ENCODE peak calls at places on chromosomes 7 and 10, in five cellular contexts. R, H, B, F and T are unnamed samples.
A peak's percentile ranks its signal among the peaks of the same experiment; 100 is the strongest.

GRCh38 chr10:59240581-59241183 is 64.2 kb downstream of the PHYHIPL start:
- DNase-seq in R (no peak), H (no peak), B (no peak), F (peak; percentile 59), T (no peak)

GRCh38 chr10:77405771-77406241 is 231.8 kb downstream of the KCNMA1 start:
- DNase-seq in R (peak; percentile 78), H (no peak), B (peak; percentile 90), F (peak; percentile 82), T (peak; percentile 65)

GRCh38 chr10:24553051-24553612 is 170.6 kb downstream of the ARHGAP21 start:
- DNase-seq in R (no peak), H (no peak), B (no peak), F (no peak), T (no peak)

GRCh38 chr10:28909875-28910274 is 232.6 kb downstream of the BAMBI start:
- DNase-seq in R (no peak), H (no peak), B (no peak), F (no peak), T (no peak)

GRCh38 chr10:46006219-46006618 is 24.2 kb downstream of the NCOA4 start:
- DNase-seq in R (no peak), H (no peak), B (no peak), F (no peak), T (no peak)

GRCh38 chr10:132189016-132189415 is 2.3 kb downstream of the DPYSL4 start:
- DNase-seq in R (no peak), H (no peak), B (peak; percentile 59), F (no peak), T (no peak)

GRCh38 chr10:119396008-119396708 is 146.4 kb downstream of the RGS10 start:
- DNase-seq in R (no peak), H (no peak), B (no peak), F (no peak), T (no peak)

GRCh38 chr10:12592967-12593366 is 243.6 kb downstream of the CAMK1D start:
- DNase-seq in R (no peak), H (no peak), B (no peak), F (no peak), T (no peak)

GRCh38 chr10:48457949-48458661 is 146.8 kb downstream of the ARHGAP22 start:
- DNase-seq in R (no peak), H (no peak), B (no peak), F (no peak), T (no peak)

GRCh38 chr10:110802551-110803238 is 69.0 kb upstream of the PDCD4 start:
- DNase-seq in R (peak; percentile 47), H (peak; percentile 66), B (no peak), F (no peak), T (peak; percentile 57)

GRCh38 chr10:21501731-21502370 is 23.6 kb downstream of the SKIDA1 start:
- DNase-seq in R (no peak), H (no peak), B (no peak), F (peak; percentile 14), T (no peak)

GRCh38 chr7:142868881-142869415 is 14.1 kb downstream of the EPHB6 start:
- DNase-seq in R (no peak), H (no peak), B (no peak), F (no peak), T (no peak)

GRCh38 chr7:154753226-154753625 is 249.7 kb downstream of the PAXIP1 start:
- DNase-seq in R (no peak), H (no peak), B (no peak), F (no peak), T (no peak)

GRCh38 chr10:131803863-131804425 is 96.9 kb upstream of the PPP2R2D start:
- DNase-seq in R (no peak), H (no peak), B (no peak), F (no peak), T (peak; percentile 43)

GRCh38 chr10:72308320-72308987 is 34.7 kb downstream of the DDIT4 start:
- DNase-seq in R (peak; percentile 59), H (no peak), B (no peak), F (no peak), T (no peak)

GRCh38 chr10:80413152-80413996 is 5.0 kb downstream of the PRXL2A start:
- DNase-seq in R (no peak), H (no peak), B (no peak), F (no peak), T (no peak)

GRCh38 chr7:151990567-151990966 is 34.3 kb downstream of the GALNTL5 start:
- DNase-seq in R (no peak), H (no peak), B (no peak), F (no peak), T (no peak)

GRCh38 chr10:89414146-89414878 is at the start of gene IFIT5:
- DNase-seq in R (peak; percentile 76), H (peak; percentile 32), B (peak; percentile 93), F (peak; percentile 86), T (no peak)

GRCh38 chr10:119268871-119269506 is 61.6 kb downstream of the GRK5 start:
- DNase-seq in R (no peak), H (no peak), B (no peak), F (no peak), T (no peak)

GRCh38 chr7:130397472-130397871 is 17.2 kb downstream of the CPA1 start:
- DNase-seq in R (no peak), H (no peak), B (no peak), F (no peak), T (no peak)

GRCh38 chr10:44724415-44725174 is 186.5 kb upstream of the TMEM72 start:
- DNase-seq in R (no peak), H (no peak), B (no peak), F (no peak), T (no peak)

GRCh38 chr10:126397640-126398382 is 9.5 kb upstream of the ADAM12 start:
- DNase-seq in R (no peak), H (no peak), B (no peak), F (peak; percentile 68), T (no peak)

GRCh38 chr7:513521-514166 is 6.0 kb downstream of the PDGFA start:
- DNase-seq in R (no peak), H (no peak), B (peak; percentile 24), F (no peak), T (no peak)

GRCh38 chr7:514242-514641 is 5.4 kb downstream of the PDGFA start:
- DNase-seq in R (no peak), H (no peak), B (peak; percentile 65), F (no peak), T (no peak)

GRCh38 chr7:515628-516027 is 4.0 kb downstream of the PDGFA start:
- DNase-seq in R (no peak), H (no peak), B (no peak), F (peak; percentile 54), T (no peak)

GRCh38 chr7:516216-516605 is 3.4 kb downstream of the PDGFA start:
- DNase-seq in R (no peak), H (no peak), B (no peak), F (peak; percentile 51), T (no peak)

DNA sequence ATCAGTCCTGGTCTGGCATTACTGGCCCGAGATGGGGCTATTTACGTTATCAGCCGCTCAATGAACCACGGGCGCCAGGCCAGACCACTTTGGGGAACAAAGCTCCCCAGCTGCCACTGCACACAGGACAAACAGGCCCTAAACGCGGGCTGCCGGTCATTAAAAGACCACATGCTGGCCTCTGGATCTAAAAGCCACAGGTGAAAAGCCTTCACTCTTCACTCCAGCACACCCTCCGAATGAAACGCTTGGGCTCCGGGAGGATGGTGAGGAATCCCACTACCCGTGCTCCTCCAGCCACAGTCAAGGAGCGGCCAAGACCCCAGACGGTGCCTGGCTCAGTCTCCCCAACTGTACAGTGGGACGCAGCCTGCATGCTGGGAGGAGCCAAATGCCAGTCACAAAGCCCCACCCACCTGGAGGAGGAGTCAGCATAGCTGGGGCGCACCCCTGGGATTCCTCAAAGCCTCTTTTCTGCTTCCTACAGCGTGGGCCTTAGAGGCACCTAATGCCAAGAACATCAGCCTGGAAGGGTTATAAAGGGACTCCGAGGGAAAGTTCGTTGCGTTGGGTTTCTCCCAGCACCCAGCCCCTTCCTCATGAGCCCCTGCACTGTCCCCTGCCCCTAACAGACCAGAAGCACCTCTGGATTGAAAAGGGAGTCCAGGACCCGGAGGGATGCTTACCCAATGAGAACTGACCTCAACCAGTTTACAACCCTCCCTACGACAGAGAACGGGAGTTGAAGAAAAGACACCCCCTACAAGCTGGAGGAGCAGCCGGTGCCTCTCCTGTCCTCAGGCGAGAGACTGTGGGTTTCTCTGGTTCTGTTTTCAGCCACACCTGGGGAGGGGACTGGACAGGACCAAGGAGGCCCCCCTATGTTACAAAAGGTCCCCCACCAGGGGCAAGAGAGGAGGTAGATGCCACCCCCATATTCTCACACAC is 4.7 kb downstream of the PDGFA start:
- DNase-seq in R (no peak), H (no peak), B (no peak), F (peak; percentile 77), T (no peak)
- H3K4me3 ChIP-seq in R (peak overlapping the region; percentile 15), H (no peak overlapping the region), B (no peak overlapping the region), F (peak overlapping the region; percentile 15), T (peak overlapping the region; percentile 83)

DNA sequence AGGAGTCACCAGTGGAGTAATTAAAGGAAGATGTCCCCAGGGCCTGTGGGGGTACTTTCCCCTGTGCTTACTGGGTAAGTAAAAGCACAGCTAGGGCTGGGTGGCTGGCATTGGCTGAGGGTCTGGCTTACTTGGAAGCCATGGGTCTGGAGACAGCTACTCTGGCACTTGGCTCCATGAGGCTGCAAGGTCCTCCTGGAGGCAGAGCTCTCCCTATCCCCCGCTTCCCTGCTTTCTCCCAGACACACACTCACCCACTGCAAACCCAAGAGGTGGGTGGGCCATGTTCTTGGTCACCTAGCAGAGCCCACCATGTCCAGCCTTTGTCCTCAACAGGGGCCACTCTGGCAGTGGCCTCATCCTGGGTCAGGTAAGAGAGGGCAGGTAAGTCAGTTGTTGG is 13.3 kb downstream of the EMX2 start:
- DNase-seq in R (no peak), H (no peak), B (no peak), F (no peak), T (no peak)
- H3K27me3 ChIP-seq in R (no peaks in the 10 kb centered on the region), H (peaks cover 65% of the 10 kb centered on the region), B (peaks cover 91% of the 10 kb centered on the region), F (peaks cover 71% of the 10 kb centered on the region), T (peaks cover 16% of the 10 kb centered on the region)

DNA sequence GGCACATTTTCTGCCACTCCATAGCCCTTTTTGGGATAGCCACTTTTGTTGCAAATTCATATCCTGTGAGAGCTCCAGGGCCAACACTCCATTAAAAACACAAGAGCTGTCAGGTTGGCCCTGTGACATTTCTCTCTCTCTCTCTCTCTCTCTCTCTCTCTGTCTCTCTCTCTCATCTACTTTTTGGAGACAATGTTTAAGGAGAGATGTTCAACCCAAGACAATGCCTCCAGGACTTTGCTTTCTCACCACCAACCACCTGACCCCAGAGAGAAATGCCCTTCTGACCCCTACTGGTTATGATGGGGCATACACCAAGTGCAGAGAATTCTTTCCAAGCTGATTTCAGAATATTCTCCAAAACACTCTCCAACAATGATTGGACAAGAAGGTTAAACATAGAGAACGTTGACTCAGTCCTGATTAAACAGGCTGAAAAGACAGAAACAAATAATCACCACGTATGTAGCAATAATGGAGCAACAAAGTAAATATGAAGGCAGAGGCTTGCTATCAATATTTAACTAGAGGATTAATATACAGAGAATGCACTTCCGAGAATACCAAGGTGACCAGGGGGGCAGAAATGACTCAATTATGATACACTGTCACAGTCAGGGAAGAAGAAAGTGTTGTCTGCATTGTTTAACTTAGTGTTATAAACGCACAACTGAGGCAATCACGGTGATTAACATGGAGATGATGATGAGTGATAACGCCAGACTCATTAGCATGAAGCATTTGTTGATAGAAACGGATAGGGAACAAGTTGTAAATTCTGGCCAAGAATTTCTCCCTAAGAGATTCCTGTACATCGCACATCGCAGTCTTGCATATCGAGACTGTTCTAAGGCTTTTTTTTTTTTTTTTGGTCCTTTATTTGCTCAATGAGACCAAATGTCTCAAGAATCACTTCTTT is 178.5 kb downstream of the NRP1 start:
- DNase-seq in R (no peak), H (no peak), B (no peak), F (peak; percentile 25), T (no peak)
- TF ChIP-seq CTCF in R (peak; percentile 22), H (no peak), B (peak; percentile 27), F (peak; percentile 61), T (peak; percentile 33)

GRCh38 chr10:100167521-100168312 is 18.1 kb downstream of the ERLIN1 start:
- DNase-seq in R (no peak), H (no peak), B (no peak), F (no peak), T (no peak)
- H3K4me3 ChIP-seq in R (peak overlapping the region; percentile 5), H (no peak overlapping the region), B (no peak overlapping the region), F (no peak overlapping the region), T (no peak overlapping the region)